ENCODE peak calls at places on chromosomes 12 and 14, in eight cellular contexts. Q is AG04450, X is GM23248, I is mesendoderm, K is A549, B is body of pancreas, N is tibial artery, H is IMR-90. L is an unnamed sample.

GRCh38 chr12:77878901-77879300 is 48.2 kb downstream of the NAV3 start:
- DNase-seq in Q (no peak), I (no peak), X (no peak), B (no peak), K (no peak), H (no peak), N (no peak), L (no peak)

GRCh38 chr12:130433411-130433810 is 95.7 kb downstream of the PIWIL1 start:
- DNase-seq in Q (no peak), B (no peak), N (no peak), H (no peak), I (peak), K (no peak), X (no peak), L (no peak)

GRCh38 chr12:12036901-12037300 is 33.8 kb upstream of the BCL2L14 start:
- DNase-seq in I (no peak), B (no peak), K (no peak), H (no peak), X (no peak), Q (no peak), N (no peak), L (no peak)

GRCh38 chr14:55094630-55095157 is 34.4 kb upstream of the LGALS3 start:
- DNase-seq in I (peak), Q (peak), B (no peak), H (peak), K (no peak), N (no peak), X (peak), L (no peak)

GRCh38 chr12:30136661-30137060 is 352.9 kb upstream of the TMTC1 start:
- DNase-seq in B (no peak), X (no peak), Q (no peak), I (no peak), N (no peak), H (no peak), K (no peak), L (no peak)

GRCh38 chr12:72274926-72275325 is 2.8 kb downstream of the TRHDE start:
- DNase-seq in X (peak), Q (no peak), I (no peak), B (no peak), K (no peak), N (no peak), H (peak), L (no peak)

GRCh38 chr12:3885179-3886094 is 12.2 kb upstream of the PARP11 start:
- DNase-seq in K (peak), N (peak), B (peak), Q (peak), I (peak), H (peak), X (peak), L (no peak)

GRCh38 chr12:39287817-39288216 is 155.1 kb downstream of the KIF21A start:
- DNase-seq in N (no peak), I (no peak), Q (no peak), B (no peak), K (no peak), H (no peak), X (no peak), L (no peak)

GRCh38 chr12:52390739-52391617 is 5.5 kb upstream of the KRT84 start:
- DNase-seq in N (no peak), B (no peak), I (peak), H (peak), Q (no peak), X (peak), K (peak), L (no peak)

GRCh38 chr12:130817804-130818203 is 21.2 kb downstream of the STX2 start:
- DNase-seq in H (no peak), B (no peak), I (no peak), Q (no peak), N (no peak), K (no peak), X (no peak), L (no peak)

GRCh38 chr12:58364389-58365086 is 423.2 kb downstream of the ATP23 start:
- DNase-seq in N (no peak), H (peak), B (no peak), X (peak), I (peak), Q (peak), K (peak), L (no peak)

GRCh38 chr12:52022841-52023181 is 16.1 kb downstream of the TAMALIN start:
- DNase-seq in Q (no peak), K (peak), B (no peak), N (no peak), H (no peak), I (peak), X (no peak), L (no peak)

GRCh38 chr14:76352639-76353281 is 23.2 kb upstream of the ESRRB start:
- DNase-seq in B (peak), Q (no peak), H (peak), N (no peak), X (peak), K (peak), I (peak), L (peak)

GRCh38 chr12:29299613-29300012 is 81.4 kb downstream of the ERGIC2 start:
- DNase-seq in X (no peak), K (no peak), B (no peak), I (no peak), N (no peak), Q (no peak), H (no peak), L (no peak)

GRCh38 chr12:53145383-53145782 is 35.1 kb upstream of the ZNF740 start:
- DNase-seq in K (no peak), I (no peak), X (peak), Q (no peak), H (peak), B (peak), N (no peak), L (no peak)

GRCh38 chr12:100591979-100592378 is 18.5 kb downstream of the GAS2L3 start:
- DNase-seq in I (no peak), N (no peak), H (no peak), B (no peak), X (no peak), K (no peak), Q (no peak), L (no peak)
- H3K4me3 ChIP-seq in I (no peak), N (no peak), H (no peak), B (no peak), X (no peak), K (no peak), Q (no peak), L (no peak)

GRCh38 chr14:52695481-52696091 is at the start of gene ERO1A:
- DNase-seq in B (peak), N (peak), X (peak), Q (peak), H (peak), I (peak), K (peak), L (peak)
- H3K27ac ChIP-seq in B (peak), N (peak), X (peak), Q (peak), H (peak), I (peak), K (peak), L (peak)

GRCh38 chr14:101825797-101826196 is 64.3 kb downstream of the PPP2R5C start:
- DNase-seq in H (no peak), B (no peak), X (no peak), K (no peak), Q (no peak), N (no peak), I (no peak), L (no peak)
- H3K4me3 ChIP-seq in H (no peak), B (no peak), X (no peak), K (no peak), Q (no peak), N (no peak), I (no peak), L (no peak)

GRCh38 chr12:22321620-22322019 is 12.9 kb downstream of the ST8SIA1 start:
- DNase-seq in X (peak), K (no peak), N (peak), B (no peak), Q (no peak), I (no peak), H (no peak), L (no peak)
- H3K27ac ChIP-seq in X (no peak), K (no peak), N (no peak), B (no peak), Q (no peak), I (no peak), H (no peak), L (no peak)

DNA sequence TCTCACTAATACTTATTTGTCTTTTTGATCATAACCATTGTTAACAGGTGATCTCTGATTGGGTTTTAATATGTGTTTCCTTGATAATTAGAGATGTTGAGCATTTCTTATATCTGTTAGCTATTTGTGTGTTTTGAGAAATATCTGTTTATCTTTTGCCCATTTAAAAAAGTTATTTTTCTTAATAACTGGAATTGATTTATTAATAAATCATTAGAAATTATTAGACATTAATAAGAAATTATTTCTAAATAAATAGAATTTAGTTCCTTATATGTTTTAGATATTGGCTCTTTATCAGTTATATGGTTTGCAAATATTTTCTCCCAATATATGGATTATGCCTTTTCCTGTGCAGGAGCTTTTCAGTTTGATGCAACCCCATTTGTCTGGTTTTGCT is 18.7 kb downstream of the TMX1 start:
- DNase-seq in X (no peak), I (no peak), K (no peak), H (no peak), B (no peak), Q (no peak), N (no peak), L (no peak)
- H3K4me3 ChIP-seq in X (no peak), I (no peak), K (no peak), H (no peak), B (no peak), Q (no peak), N (no peak), L (no peak)

GRCh38 chr12:107440596-107440995 is 245.0 kb upstream of the PWP1 start:
- DNase-seq in N (no peak), K (no peak), Q (no peak), X (no peak), H (no peak), B (no peak), I (no peak), L (no peak)

GRCh38 chr12:107443320-107444090 is 242.1 kb upstream of the PWP1 start:
- DNase-seq in K (no peak), B (no peak), I (no peak), X (no peak), Q (no peak), H (no peak), N (no peak), L (no peak)

GRCh38 chr12:107439101-107439738 is 246.4 kb upstream of the PWP1 start:
- DNase-seq in K (no peak), X (no peak), B (no peak), H (no peak), I (peak), N (no peak), Q (no peak), L (no peak)

GRCh38 chr12:107442593-107442992 is 243.0 kb upstream of the PWP1 start:
- DNase-seq in N (no peak), I (no peak), K (no peak), B (no peak), H (peak), X (peak), Q (no peak), L (no peak)

GRCh38 chr12:107441906-107442305 is 243.7 kb upstream of the PWP1 start:
- DNase-seq in B (no peak), I (no peak), H (peak), K (no peak), Q (no peak), X (peak), N (no peak), L (no peak)
- H3K27ac ChIP-seq in B (no peak), I (no peak), H (peak), K (no peak), Q (no peak), X (no peak), N (no peak), L (no peak)

DNA sequence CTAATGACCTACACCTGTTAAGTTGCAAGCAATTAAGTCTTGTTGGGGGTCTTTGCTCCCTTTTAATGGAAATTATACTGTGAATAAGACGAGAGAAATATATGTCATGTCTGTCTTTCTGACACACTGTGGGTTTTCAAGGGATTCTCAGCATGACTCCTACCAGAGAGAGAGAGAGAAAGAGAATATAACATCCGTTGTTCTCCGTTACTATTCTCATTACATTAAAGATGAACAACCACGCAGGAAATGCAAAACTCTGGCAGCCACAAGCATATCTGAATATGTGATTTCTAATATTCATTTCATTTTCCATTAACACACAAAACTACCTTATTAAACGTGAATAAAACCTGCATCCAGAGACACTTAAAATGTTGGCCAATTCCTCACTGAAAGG is 67.3 kb upstream of the EGLN3 start:
- DNase-seq in Q (no peak), B (no peak), I (no peak), X (no peak), N (no peak), K (no peak), H (no peak), L (no peak)
- H3K4me3 ChIP-seq in Q (no peak), B (no peak), I (no peak), X (peak), N (no peak), K (no peak), H (no peak), L (peak)

L was measured in left ventricle myocardium inferior.